ENCODE peak calls at places on chromosomes 2 and 18, in seven cellular contexts. W is foreskin fibroblast, F is AG04449, M is dorsolateral prefrontal cortex, S is brain microvascular endothelial cell, K is A549, J is upper lobe of right lung. B is an unnamed sample.

GRCh38 chr2:239128706-239129105 is 272.1 kb downstream of the HDAC4 start:
- DNase-seq in W (no peak), F (no peak), M (no peak), S (no peak), K (no peak), J (no peak), B (no peak)

GRCh38 chr2:11567631-11568031 is 33.8 kb downstream of the GREB1 start:
- DNase-seq in W (no peak), F (no peak), M (no peak), S (no peak), K (no peak), J (peak), B (no peak)

GRCh38 chr2:185128331-185128730 is 530.0 kb downstream of the ZNF804A start:
- DNase-seq in W (no peak), F (no peak), M (no peak), S (no peak), K (no peak), J (no peak), B (no peak)

GRCh38 chr2:148794558-148794957 is 80.5 kb upstream of the KIF5C start:
- DNase-seq in W (peak), F (no peak), M (no peak), S (no peak), K (no peak), J (no peak), B (peak)

GRCh38 chr2:144133881-144134280 is 386.0 kb downstream of the ZEB2 start:
- DNase-seq in W (peak), F (no peak), M (no peak), S (no peak), K (peak), J (no peak), B (no peak)

GRCh38 chr2:197108758-197109157 is 182.3 kb upstream of the PGAP1 start:
- DNase-seq in W (peak), F (no peak), M (peak), S (peak), K (peak), J (no peak), B (no peak)

GRCh38 chr2:233325814-233326213 is 18.2 kb downstream of the SAG start:
- DNase-seq in W (no peak), F (no peak), M (no peak), S (no peak), K (no peak), J (no peak), B (no peak)

GRCh38 chr18:28175930-28176673 is 828 bp downstream of the CDH2 start:
- DNase-seq in W (peak), F (no peak), M (peak), S (no peak), K (peak), J (no peak), B (no peak)

GRCh38 chr18:43587538-43588153 is 310.4 kb upstream of the SYT4 start:
- DNase-seq in W (peak), F (no peak), M (no peak), S (peak), K (peak), J (no peak), B (no peak)

GRCh38 chr18:10543277-10543676 is 17.4 kb downstream of the NAPG start:
- DNase-seq in W (no peak), F (no peak), M (no peak), S (no peak), K (no peak), J (no peak), B (no peak)

GRCh38 chr2:46878240-46878877 is 37.2 kb downstream of the MCFD2 start:
- DNase-seq in W (no peak), F (no peak), M (no peak), S (no peak), K (no peak), J (no peak), B (no peak)

GRCh38 chr2:75596784-75597183 is 36.0 kb upstream of the EVA1A start:
- DNase-seq in W (no peak), F (no peak), M (no peak), S (no peak), K (no peak), J (no peak), B (no peak)

GRCh38 chr18:24026457-24026856 is 11.9 kb downstream of the TTC39C start:
- DNase-seq in W (no peak), F (no peak), M (no peak), S (no peak), K (no peak), J (no peak), B (no peak)

GRCh38 chr2:127942002-127942401 is 56.2 kb upstream of the AMMECR1L start:
- DNase-seq in W (no peak), F (no peak), M (no peak), S (no peak), K (no peak), J (no peak), B (no peak)

GRCh38 chr2:127581516-127582490 is 46.3 kb downstream of the MYO7B start:
- DNase-seq in W (no peak), F (no peak), M (no peak), S (no peak), K (no peak), J (no peak), B (no peak)

GRCh38 chr2:121650554-121650930 is 1.3 kb upstream of the CLASP1 start:
- DNase-seq in W (peak), F (no peak), M (no peak), S (peak), K (no peak), J (no peak), B (no peak)

GRCh38 chr2:23651187-23651983 is 266.4 kb downstream of the KLHL29 start:
- DNase-seq in W (peak), F (peak), M (no peak), S (peak), K (peak), J (no peak), B (peak)

GRCh38 chr18:36396190-36396589 is 98.7 kb downstream of the FHOD3 start:
- DNase-seq in W (no peak), F (no peak), M (no peak), S (no peak), K (peak), J (no peak), B (no peak)

GRCh38 chr2:68151037-68151436 is 6.7 kb upstream of the PNO1 start:
- DNase-seq in W (no peak), F (no peak), M (no peak), S (no peak), K (no peak), J (no peak), B (no peak)

GRCh38 chr2:206457188-206457634 is 13.9 kb downstream of the ADAM23 start:
- DNase-seq in W (no peak), F (no peak), M (no peak), S (no peak), K (no peak), J (no peak), B (no peak)

GRCh38 chr2:136025057-136025973 is 39.9 kb upstream of the DARS1 start:
- DNase-seq in W (peak), F (no peak), M (peak), S (peak), K (no peak), J (peak), B (no peak)

GRCh38 chr2:147045113-147045512 is 799.7 kb upstream of the ACVR2A start:
- DNase-seq in W (peak), F (no peak), M (no peak), S (peak), K (peak), J (peak), B (no peak)
- TF ChIP-seq CTCF in W (peak), F (peak), M (peak), S (peak), K (peak), J (peak), B (peak)

GRCh38 chr18:3665780-3666525 is 216.0 kb downstream of the TGIF1 start:
- DNase-seq in W (peak), F (peak), M (peak), S (peak), K (peak), J (peak), B (peak)
- H3K4me3 ChIP-seq in W (no peak), F (peak), M (peak), S (peak), K (peak), J (peak), B (peak)

GRCh38 chr2:434625-435024 is 146.7 kb upstream of the ALKAL2 start:
- DNase-seq in W (no peak), F (no peak), M (no peak), S (no peak), K (no peak), J (no peak), B (no peak)
- TF ChIP-seq CTCF in W (no peak), F (no peak), M (no peak), S (no peak), K (no peak), J (no peak), B (no peak)

GRCh38 chr2:97068074-97068473 is 26.6 kb downstream of the FAHD2B start:
- DNase-seq in W (no peak), F (no peak), M (no peak), S (no peak), K (no peak), J (no peak), B (no peak)
- H3K4me3 ChIP-seq in W (no peak), F (no peak), M (no peak), S (no peak), K (no peak), J (no peak), B (no peak)

DNA sequence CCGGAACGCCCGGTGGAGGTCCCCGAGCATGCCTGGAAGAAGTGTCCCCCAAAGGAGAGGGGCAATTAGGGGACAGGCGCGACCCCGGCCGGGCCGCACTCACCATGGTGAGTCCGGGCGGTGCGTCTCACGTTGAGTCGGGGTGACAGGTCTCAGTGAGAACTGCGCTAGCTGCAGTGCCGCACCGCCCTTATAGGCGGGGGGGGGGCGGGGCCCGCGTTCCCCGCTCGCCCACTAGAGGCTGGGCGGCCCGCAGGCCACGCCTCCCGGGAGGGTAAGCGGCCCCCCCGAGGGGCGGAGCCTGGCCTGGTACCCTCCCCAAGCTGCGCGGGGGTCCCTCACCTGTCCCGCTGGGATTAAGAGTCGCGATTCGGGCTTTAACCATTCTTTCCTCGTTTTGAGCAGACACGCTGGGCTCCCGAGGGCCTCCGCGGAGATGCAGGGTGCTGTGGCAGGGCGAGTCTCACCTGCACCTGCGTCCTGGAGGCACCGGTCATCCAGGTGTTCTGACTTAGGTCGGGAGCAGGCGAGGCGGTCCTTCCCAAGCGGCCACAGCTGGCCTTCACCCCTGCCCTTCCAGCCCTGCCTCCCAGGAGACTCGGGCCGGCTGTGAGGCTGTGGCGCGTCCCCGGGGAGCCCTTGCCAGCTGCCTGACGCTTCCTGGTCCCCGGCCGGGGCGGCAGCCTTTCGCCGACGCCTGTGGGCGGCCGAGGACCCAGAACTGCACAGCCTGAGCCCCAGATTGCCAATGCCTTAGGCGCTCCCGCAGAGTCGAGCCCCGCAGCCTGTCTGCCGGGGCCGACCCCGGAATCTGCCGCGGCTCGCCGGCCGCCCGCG is at the start of gene TUBA4A:
- DNase-seq in W (peak), F (no peak), M (peak), S (peak), K (peak), J (peak), B (no peak)
- TF ChIP-seq CTCF in W (no peak), F (no peak), M (no peak), S (no peak), K (no peak), J (no peak), B (no peak)

GRCh38 chr18:34483198-34483597 is 226.9 kb upstream of the DTNA start:
- DNase-seq in W (no peak), F (no peak), M (no peak), S (no peak), K (no peak), J (no peak), B (no peak)
- H3K4me3 ChIP-seq in W (no peak), F (no peak), M (no peak), S (no peak), K (no peak), J (no peak), B (no peak)

GRCh38 chr2:3198119-3198518 is 179.5 kb downstream of the EIPR1 start:
- DNase-seq in W (no peak), F (no peak), M (peak), S (no peak), K (peak), J (no peak), B (no peak)
- TF ChIP-seq CTCF in W (no peak), F (no peak), M (peak), S (peak), K (no peak), J (no peak), B (peak)

GRCh38 chr2:170973492-170974303 is 44.6 kb downstream of the GORASP2 start:
- DNase-seq in W (peak), F (no peak), M (peak), S (peak), K (peak), J (peak), B (peak)

GRCh38 chr2:170973225-170973491 is 44.1 kb downstream of the GORASP2 start:
- DNase-seq in W (no peak), F (no peak), M (no peak), S (no peak), K (no peak), J (no peak), B (no peak)

GRCh38 chr2:170975127-170975942 is 46.3 kb downstream of the GORASP2 start:
- DNase-seq in W (no peak), F (no peak), M (no peak), S (no peak), K (no peak), J (no peak), B (no peak)

GRCh38 chr2:170974304-170974993 is 45.4 kb downstream of the GORASP2 start:
- DNase-seq in W (peak), F (no peak), M (no peak), S (peak), K (no peak), J (no peak), B (no peak)

GRCh38 chr2:170972508-170973224 is 43.6 kb downstream of the GORASP2 start:
- DNase-seq in W (peak), F (no peak), M (no peak), S (no peak), K (no peak), J (no peak), B (no peak)
- H3K4me3 ChIP-seq in W (no peak), F (no peak), M (peak), S (no peak), K (peak), J (no peak), B (peak)

DNA sequence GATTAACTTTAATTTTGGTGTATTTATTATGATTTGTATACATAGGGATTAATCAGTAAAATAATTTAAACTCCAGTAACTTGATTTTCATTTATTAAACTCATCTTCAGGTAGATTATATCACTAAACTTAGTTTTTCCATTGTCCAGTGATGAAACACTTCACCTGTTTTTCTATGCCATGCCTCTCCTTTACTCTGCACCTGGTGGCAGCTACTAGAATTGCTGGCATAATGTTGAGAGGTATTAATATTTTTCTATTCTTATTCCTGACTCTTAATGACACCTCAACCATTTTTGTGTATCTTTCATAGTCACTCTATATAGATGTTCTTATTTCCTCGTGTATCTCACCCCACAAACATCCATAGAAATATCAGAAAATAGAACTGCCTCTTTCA is 940.3 kb upstream of the CRIM1 start:
- DNase-seq in W (no peak), F (no peak), M (no peak), S (no peak), K (peak), J (no peak), B (no peak)
- TF ChIP-seq CTCF in W (no peak), F (no peak), M (peak), S (peak), K (no peak), J (no peak), B (peak)

B was measured in epithelial cell of proximal tubule.